ENCODE peak calls at places on chromosomes 5 and 9, in nine cellular contexts. V, N, G, S, E, J, U, I and M are unnamed samples.
A peak's percentile ranks its signal among the peaks of the same experiment; 100 is the strongest.

GRCh38 chr5:140322751-140323731 is 20.1 kb upstream of the PFDN1 start:
- DNase-seq in V (no peak), N (no peak), G (peak; percentile 96), S (peak; percentile 91), E (no peak), J (no peak), U (peak; percentile 97), I (no peak), M (no peak)

GRCh38 chr5:42423285-42424152 is at the start of gene GHR:
- DNase-seq in V (no peak), N (peak; percentile 62), G (peak; percentile 95), S (peak; percentile 94), E (peak; percentile 6), J (peak; percentile 92), U (peak; percentile 86), I (peak; percentile 33), M (peak; percentile 92)

GRCh38 chr5:160311491-160312138 is 749 bp downstream of the CCNJL start:
- DNase-seq in V (no peak), N (no peak), G (peak; percentile 41), S (no peak), E (no peak), J (peak; percentile 78), U (no peak), I (peak; percentile 56), M (no peak)

GRCh38 chr5:134255418-134256150 is 29.7 kb upstream of the PPP2CA start:
- DNase-seq in V (no peak), N (no peak), G (peak; percentile 83), S (no peak), E (no peak), J (no peak), U (peak; percentile 73), I (no peak), M (no peak)

GRCh38 chr5:154198611-154199230 is 8.2 kb downstream of the GALNT10 start:
- DNase-seq in V (no peak), N (no peak), G (peak; percentile 76), S (no peak), E (no peak), J (no peak), U (peak; percentile 94), I (no peak), M (no peak)

GRCh38 chr9:79432485-79432884 is 139.3 kb upstream of the TLE4 start:
- DNase-seq in V (no peak), N (no peak), G (no peak), S (no peak), E (no peak), J (no peak), U (no peak), I (no peak), M (no peak)

GRCh38 chr5:75031366-75031765 is 21.0 kb downstream of the GCNT4 start:
- DNase-seq in V (no peak), N (no peak), G (no peak), S (no peak), E (no peak), J (no peak), U (no peak), I (no peak), M (no peak)

GRCh38 chr5:30676223-30676840 is 517.2 kb upstream of the CDH6 start:
- DNase-seq in V (no peak), N (no peak), G (no peak), S (no peak), E (no peak), J (no peak), U (no peak), I (no peak), M (no peak)

GRCh38 chr5:14587143-14587542 is 5.6 kb downstream of the OTULINL start:
- DNase-seq in V (no peak), N (no peak), G (no peak), S (no peak), E (no peak), J (no peak), U (no peak), I (no peak), M (no peak)

GRCh38 chr9:1018121-1018520 is 32.0 kb upstream of the DMRT2 start:
- DNase-seq in V (no peak), N (no peak), G (peak; percentile 26), S (no peak), E (peak; percentile 13), J (no peak), U (no peak), I (peak; percentile 85), M (no peak)

GRCh38 chr5:143056792-143057579 is 286.8 kb downstream of the ARHGAP26 start:
- DNase-seq in V (no peak), N (no peak), G (no peak), S (no peak), E (no peak), J (no peak), U (no peak), I (no peak), M (no peak)

DNA sequence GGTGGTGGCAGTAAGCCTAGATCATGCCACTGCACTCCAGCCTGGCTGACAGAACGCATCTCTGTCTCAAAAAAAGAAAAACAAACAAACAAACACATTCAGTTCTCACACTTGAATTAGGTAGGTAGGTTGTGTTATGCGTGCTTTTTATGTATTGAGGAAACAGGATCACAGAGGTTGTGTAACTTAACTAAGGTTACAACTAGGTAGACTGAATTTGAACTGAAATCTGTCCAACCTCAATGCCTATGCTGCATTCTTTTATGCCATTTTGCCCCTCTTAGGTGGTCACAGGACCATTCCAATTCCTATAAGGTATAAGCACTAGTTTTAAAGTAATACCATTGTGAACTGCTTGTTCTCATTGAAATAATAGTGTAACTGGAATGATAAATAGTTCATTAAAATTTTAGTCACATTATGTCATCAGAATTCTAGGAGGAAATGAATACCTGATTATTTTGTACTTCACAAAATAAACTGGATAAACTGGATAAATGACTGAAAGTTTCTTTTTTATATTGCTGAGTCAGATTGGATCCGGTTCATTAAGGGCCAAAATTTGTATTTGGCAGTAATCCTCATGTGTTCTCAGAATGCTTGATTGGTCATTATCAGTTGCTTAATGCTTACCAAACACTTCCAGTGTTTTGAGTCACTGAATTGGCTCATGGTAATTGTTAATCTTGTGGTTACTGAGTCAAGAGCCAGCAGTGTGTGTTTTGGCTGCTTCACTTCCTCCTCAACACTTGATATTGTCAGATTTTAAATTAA is 7.1 kb downstream of the UBAP1 start:
- DNase-seq in V (peak; percentile 35), N (peak; percentile 40), G (peak; percentile 83), S (no peak), E (peak; percentile 68), J (no peak), U (peak; percentile 99), I (peak; percentile 97), M (no peak)
- H3K4me3 ChIP-seq in V (peak overlapping the region; percentile 61), N (no peak overlapping the region), G (no peak overlapping the region), S (no peak overlapping the region), E (no peak overlapping the region), J (no peak overlapping the region), U (no peak overlapping the region), I (no peak overlapping the region), M (no peak overlapping the region)

GRCh38 chr9:129027224-129027684 is 877 bp downstream of the SH3GLB2 start:
- DNase-seq in V (no peak), N (no peak), G (no peak), S (no peak), E (no peak), J (no peak), U (no peak), I (no peak), M (no peak)

GRCh38 chr9:129028192-129028966 is at the start of gene SH3GLB2:
- DNase-seq in V (peak; percentile 87), N (peak; percentile 12), G (peak; percentile 98), S (peak; percentile 98), E (peak; percentile 83), J (peak; percentile 99), U (peak; percentile 76), I (peak; percentile 92), M (peak; percentile 96)

GRCh38 chr9:129023908-129024233 is 4.3 kb downstream of the SH3GLB2 start:
- DNase-seq in V (no peak), N (no peak), G (no peak), S (no peak), E (no peak), J (no peak), U (no peak), I (no peak), M (no peak)

GRCh38 chr9:129027685-129028191 is 393 bp downstream of the SH3GLB2 start:
- DNase-seq in V (peak; percentile 82), N (no peak), G (peak; percentile 57), S (no peak), E (no peak), J (peak; percentile 87), U (no peak), I (peak; percentile 64), M (no peak)

DNA sequence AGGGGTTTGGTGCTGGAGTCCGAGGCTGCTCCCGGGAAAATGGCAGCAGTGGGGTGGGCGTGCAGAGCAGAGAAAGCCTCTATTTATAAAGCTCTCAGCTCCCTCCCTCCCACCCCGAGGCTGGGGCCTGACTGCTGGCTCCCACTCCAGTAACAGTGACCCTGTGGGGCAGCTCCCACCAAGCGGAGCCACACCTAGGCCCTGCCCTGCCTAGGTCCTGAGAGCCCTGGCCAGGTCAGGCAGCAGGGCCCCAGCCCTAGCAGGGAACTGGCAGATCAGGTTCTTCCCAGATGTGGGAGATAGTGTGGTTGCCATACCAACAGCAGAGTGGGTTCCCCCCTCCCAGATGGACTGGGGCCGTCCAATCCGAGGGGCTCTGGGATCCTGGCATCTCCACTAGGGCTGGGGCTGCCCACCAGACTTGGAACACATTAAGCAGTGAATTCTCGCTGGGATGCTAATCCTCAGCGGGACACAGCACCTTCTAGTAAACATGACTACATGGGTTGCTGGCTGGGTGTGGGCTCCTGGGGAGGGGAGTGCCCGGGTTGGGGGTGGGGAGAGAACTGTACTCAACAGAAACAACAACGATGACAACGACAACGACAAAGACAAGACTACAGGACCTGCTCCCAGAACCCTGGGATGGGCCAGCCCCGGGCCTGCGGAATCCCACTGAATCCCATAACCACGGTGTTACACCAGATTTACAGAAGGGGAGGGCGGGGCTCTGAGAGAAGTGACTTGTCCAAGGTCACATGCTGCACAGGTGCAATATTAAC is 1.5 kb downstream of the SH3GLB2 start:
- DNase-seq in V (no peak), N (no peak), G (peak; percentile 54), S (no peak), E (no peak), J (no peak), U (no peak), I (no peak), M (no peak)
- H3K4me3 ChIP-seq in V (peak overlapping the region; percentile 51), N (peak overlapping the region; percentile 83), G (peak overlapping the region; percentile 79), S (peak overlapping the region; percentile 95), E (peak overlapping the region; percentile 89), J (no peak overlapping the region), U (no peak overlapping the region), I (peak overlapping the region; percentile 67), M (peak overlapping the region; percentile 91)

GRCh38 chr5:31786001-31786757 is 147.2 kb downstream of the PDZD2 start:
- DNase-seq in V (no peak), N (peak; percentile 6), G (no peak), S (no peak), E (no peak), J (no peak), U (no peak), I (no peak), M (no peak)
- H3K4me3 ChIP-seq in V (no peak overlapping the region), N (peak overlapping the region; percentile 25), G (no peak overlapping the region), S (no peak overlapping the region), E (no peak overlapping the region), J (no peak overlapping the region), U (no peak overlapping the region), I (no peak overlapping the region), M (no peak overlapping the region)

DNA sequence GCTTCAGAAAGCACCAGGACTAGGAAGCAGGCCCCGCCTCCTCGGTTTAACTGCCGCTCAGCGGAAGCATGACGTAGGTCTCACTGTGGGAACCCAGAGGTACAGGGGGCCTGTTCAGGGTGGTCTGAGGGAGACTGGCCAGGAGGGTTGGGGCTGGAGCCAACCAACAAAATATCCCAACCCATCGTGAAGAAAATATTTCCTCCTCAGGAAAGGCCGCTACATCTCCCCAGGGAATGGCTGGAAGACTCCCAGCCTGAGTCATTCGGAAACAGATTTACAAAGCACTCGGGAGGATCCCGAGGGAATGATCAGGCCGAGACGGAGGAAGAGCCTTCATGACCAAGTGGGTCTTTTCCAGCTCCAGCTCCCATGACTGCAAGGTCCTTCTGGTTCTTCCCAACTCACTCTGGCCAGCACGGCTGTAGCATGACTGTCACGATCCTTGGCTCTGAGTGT is 100.8 kb downstream of the LHFPL2 start:
- DNase-seq in V (no peak), N (no peak), G (peak; percentile 90), S (peak; percentile 95), E (no peak), J (peak; percentile 94), U (peak; percentile 68), I (peak; percentile 54), M (no peak)
- H3K4me3 ChIP-seq in V (no peak overlapping the region), N (no peak overlapping the region), G (no peak overlapping the region), S (no peak overlapping the region), E (no peak overlapping the region), J (no peak overlapping the region), U (no peak overlapping the region), I (no peak overlapping the region), M (no peak overlapping the region)